ENCODE peak calls at places on chromosomes 7 and 10, in five cellular contexts. O is gastrocnemius medialis, F is GM12891, Z is heart left ventricle, Q is NB4. V is an unnamed sample.

GRCh38 chr7:8070451-8071180 is 102.0 kb downstream of the GLCCI1 start:
- DNase-seq in O (no peak), F (no peak), Z (no peak), Q (no peak), V (no peak)

GRCh38 chr10:96794786-96795733 is 37.0 kb upstream of the LCOR start:
- DNase-seq in O (no peak), F (no peak), Z (no peak), Q (peak; percentile 20), V (no peak)

GRCh38 chr10:132364594-132364970 is 32.4 kb upstream of the PWWP2B start:
- DNase-seq in O (no peak), F (no peak), Z (no peak), Q (peak; percentile 41), V (no peak)

GRCh38 chr10:58981051-58981450 is 195.4 kb upstream of the PHYHIPL start:
- DNase-seq in O (no peak), F (no peak), Z (no peak), Q (no peak), V (no peak)

GRCh38 chr10:97673736-97674525 is 13.1 kb downstream of the AVPI1 start:
- DNase-seq in O (no peak), F (no peak), Z (no peak), Q (peak; percentile 82), V (no peak)

GRCh38 chr7:78130443-78131200 is 332.0 kb downstream of the PHTF2 start:
- DNase-seq in O (no peak), F (no peak), Z (no peak), Q (no peak), V (no peak)

GRCh38 chr10:128631801-128632241 is 505.6 kb upstream of the MKI67 start:
- DNase-seq in O (no peak), F (no peak), Z (no peak), Q (peak; percentile 30), V (no peak)

GRCh38 chr7:95596183-95597135 is at the start of gene PDK4:
- DNase-seq in O (peak; percentile 99), F (no peak), Z (peak; percentile 95), Q (no peak), V (peak; percentile 20)

GRCh38 chr7:7895754-7896153 is 72.8 kb upstream of the GLCCI1 start:
- DNase-seq in O (no peak), F (no peak), Z (no peak), Q (no peak), V (no peak)

GRCh38 chr7:79096361-79096805 is 357.1 kb downstream of the MAGI2 start:
- DNase-seq in O (no peak), F (no peak), Z (no peak), Q (no peak), V (no peak)

GRCh38 chr7:43729214-43729923 is at the start of gene COA1:
- DNase-seq in O (peak; percentile 79), F (peak; percentile 42), Z (peak; percentile 83), Q (peak; percentile 96), V (peak; percentile 42)

GRCh38 chr10:3982746-3983442 is 197.9 kb upstream of the KLF6 start:
- DNase-seq in O (no peak), F (no peak), Z (no peak), Q (no peak), V (no peak)

GRCh38 chr7:101243786-101244384 is 996 bp downstream of the FIS1 start:
- DNase-seq in O (no peak), F (peak; percentile 85), Z (no peak), Q (no peak), V (no peak)

GRCh38 chr10:86971146-86971991 is 3.1 kb downstream of the ADIRF start:
- DNase-seq in O (peak; percentile 75), F (peak; percentile 81), Z (peak; percentile 90), Q (peak; percentile 74), V (peak; percentile 85)
- TF ChIP-seq POLR2A in O (peak; percentile 92), F (peak; percentile 50), Z (no peak), Q (no peak), V (no peak)

GRCh38 chr10:100350914-100351485 is 4.0 kb downstream of the SCD start:
- DNase-seq in O (no peak), F (no peak), Z (no peak), Q (no peak), V (no peak)
- TF ChIP-seq POLR2A in O (no peak), F (no peak), Z (no peak), Q (no peak), V (no peak)

DNA sequence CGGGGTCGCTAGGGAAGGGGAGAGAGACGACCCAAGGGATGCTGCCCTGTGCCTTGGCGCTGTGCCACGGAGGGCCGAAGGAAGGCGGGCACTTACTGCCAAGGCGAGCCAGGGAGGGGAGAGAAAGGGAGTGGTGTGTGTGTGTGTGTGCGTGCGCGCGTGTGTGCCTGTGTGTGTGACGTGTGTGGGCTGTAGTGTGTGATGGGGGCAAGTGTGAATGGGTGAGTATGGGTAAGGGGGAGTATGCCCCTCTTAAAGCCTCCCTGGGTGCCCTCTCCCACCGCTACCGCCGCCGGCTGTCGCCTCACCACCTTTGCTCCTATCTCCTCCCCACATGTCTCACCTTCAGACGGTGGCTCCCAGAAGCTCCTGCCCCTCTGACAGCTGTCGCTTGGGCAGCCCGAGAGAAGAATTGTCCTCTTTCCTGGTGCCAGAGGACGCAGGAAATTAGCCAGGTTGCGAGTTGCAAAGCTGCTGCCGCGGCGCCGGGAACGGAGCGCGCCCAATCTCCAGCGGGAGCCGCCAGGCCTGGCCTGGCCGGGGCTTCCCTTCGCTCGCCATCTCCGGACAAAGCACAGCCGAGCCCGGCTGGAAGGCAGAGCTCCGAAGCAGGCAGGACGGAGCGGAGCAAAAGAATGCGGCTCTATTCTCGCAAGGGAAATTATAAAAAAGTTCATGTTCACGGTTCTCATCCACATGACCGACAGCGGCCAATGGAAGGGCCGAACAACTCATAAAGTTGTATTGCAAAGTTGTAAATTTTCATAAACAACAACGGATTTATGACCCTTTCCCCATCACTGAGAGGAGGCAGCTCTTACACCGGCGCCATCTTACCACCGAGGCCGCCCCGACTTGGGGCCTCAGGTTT is at the start of gene HOXA3:
- DNase-seq in O (no peak), F (no peak), Z (peak; percentile 5), Q (peak; percentile 23), V (no peak)
- TF ChIP-seq POLR2A in O (peak; percentile 39), F (no peak), Z (no peak), Q (no peak), V (no peak)

GRCh38 chr10:73732426-73732825 is 11.7 kb upstream of the SEC24C start:
- DNase-seq in O (no peak), F (no peak), Z (no peak), Q (no peak), V (no peak)

GRCh38 chr10:73734028-73734720 is 10.0 kb upstream of the SEC24C start:
- DNase-seq in O (no peak), F (no peak), Z (no peak), Q (no peak), V (no peak)

GRCh38 chr10:73731588-73732375 is 12.4 kb upstream of the SEC24C start:
- DNase-seq in O (no peak), F (no peak), Z (no peak), Q (no peak), V (no peak)

GRCh38 chr10:73732931-73733623 is 11.1 kb upstream of the SEC24C start:
- DNase-seq in O (no peak), F (no peak), Z (no peak), Q (no peak), V (no peak)

DNA sequence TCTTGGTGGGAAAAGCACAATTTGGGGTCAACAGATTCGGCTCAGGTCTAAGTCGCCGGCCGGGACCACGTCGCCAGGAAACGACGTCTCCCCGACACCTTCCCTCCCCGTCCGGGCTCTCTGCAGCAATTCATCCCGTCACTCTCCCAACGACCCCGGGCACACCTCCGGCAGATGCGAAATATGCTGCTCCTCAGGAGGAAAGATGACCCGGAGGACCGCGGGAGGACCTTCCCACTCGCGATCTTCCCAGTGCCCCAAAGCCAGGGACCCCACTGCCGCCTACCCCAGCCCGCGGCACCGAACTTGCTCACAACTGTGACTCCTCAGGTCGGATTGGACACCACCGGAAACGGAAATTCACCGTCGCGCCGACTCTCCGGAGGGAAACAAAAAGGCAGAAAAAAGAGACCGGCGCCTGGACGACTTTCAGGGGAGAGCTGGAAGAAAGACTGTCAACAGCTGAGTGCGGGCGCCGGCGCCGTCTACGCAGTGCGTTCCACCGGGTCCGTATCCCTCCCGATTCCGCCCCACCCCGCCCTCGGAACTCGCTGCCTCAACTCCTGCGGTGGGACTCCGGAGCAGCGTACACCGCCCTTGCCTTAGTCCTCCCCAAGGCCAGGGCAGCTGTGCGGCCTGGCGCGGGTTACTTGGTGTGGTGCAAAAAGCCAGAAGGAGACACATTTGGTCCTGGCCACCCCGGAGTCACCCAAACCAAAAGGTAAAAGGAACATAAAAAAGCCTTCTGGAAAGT is 13.8 kb upstream of the SEC24C start:
- DNase-seq in O (peak; percentile 86), F (peak; percentile 56), Z (peak; percentile 87), Q (peak; percentile 95), V (peak; percentile 60)
- TF ChIP-seq POLR2A in O (peak; percentile 72), F (peak; percentile 92), Z (no peak), Q (peak; percentile 88), V (peak; percentile 25)

GRCh38 chr10:5977471-5978370 is at the start of gene IL15RA:
- DNase-seq in O (peak; percentile 48), F (peak; percentile 88), Z (peak; percentile 80), Q (peak; percentile 86), V (no peak)
- TF ChIP-seq POLR2A in O (peak; percentile 58), F (no peak), Z (no peak), Q (no peak), V (no peak)